ENCODE peak calls at places on chromosomes 5 and 9, in six cellular contexts. F is CD4-positive, alpha-beta T cell; G is HT1080; E is left colon; W is activated CD8-positive, alpha-beta memory T cell treated with anti-CD3 and anti-CD28 coated beads, Interleukin-2, amount 50 U/mL, for 48 hours; B is AG08396. Y is an unnamed sample.

GRCh38 chr5:124176692-124177091 is 569.7 kb downstream of the ZNF608 start:
- DNase-seq in F (no peak), G (no peak), E (no peak), W (no peak), B (no peak), Y (no peak)

GRCh38 chr9:82456621-82457020 is 468.0 kb downstream of the SPATA31D1 start:
- DNase-seq in F (no peak), G (peak), E (no peak), W (no peak), B (peak), Y (no peak)

GRCh38 chr9:93143830-93144530 is 9.9 kb upstream of the NINJ1 start:
- DNase-seq in F (peak), G (peak), E (peak), W (peak), B (no peak), Y (no peak)

GRCh38 chr9:18516514-18516913 is 42.6 kb downstream of the ADAMTSL1 start:
- DNase-seq in F (no peak), G (no peak), E (no peak), W (no peak), B (no peak), Y (no peak)

GRCh38 chr9:74236857-74237256 is 260.3 kb upstream of the RORB start:
- DNase-seq in F (no peak), G (no peak), E (no peak), W (no peak), B (no peak), Y (no peak)

GRCh38 chr5:72009280-72009679 is 98.0 kb upstream of the MAP1B start:
- DNase-seq in F (no peak), G (no peak), E (no peak), W (no peak), B (no peak), Y (peak)

GRCh38 chr9:133728856-133729645 is 9.1 kb downstream of the SARDH start:
- DNase-seq in F (no peak), G (no peak), E (no peak), W (peak), B (no peak), Y (no peak)

GRCh38 chr5:56190500-56190899 is 42.6 kb downstream of the ANKRD55 start:
- DNase-seq in F (peak), G (peak), E (no peak), W (no peak), B (no peak), Y (no peak)

GRCh38 chr5:129904102-129904666 is at the start of gene CHSY3:
- DNase-seq in F (peak), G (peak), E (peak), W (peak), B (peak), Y (peak)

GRCh38 chr5:108315829-108316228 is 66.1 kb downstream of the FBXL17 start:
- DNase-seq in F (no peak), G (peak), E (no peak), W (no peak), B (no peak), Y (no peak)

GRCh38 chr5:109739741-109740140 is 50.0 kb downstream of the MAN2A1 start:
- DNase-seq in F (no peak), G (peak), E (no peak), W (no peak), B (no peak), Y (no peak)

GRCh38 chr9:95771556-95772280 is 103.8 kb upstream of the ERCC6L2 start:
- DNase-seq in F (no peak), G (no peak), E (peak), W (no peak), B (no peak), Y (no peak)

GRCh38 chr5:5531371-5531770 is 108.9 kb downstream of the ICE1 start:
- DNase-seq in F (no peak), G (no peak), E (no peak), W (no peak), B (no peak), Y (no peak)

GRCh38 chr9:90140131-90140818 is 502.3 kb downstream of the DIRAS2 start:
- DNase-seq in F (no peak), G (no peak), E (no peak), W (no peak), B (no peak), Y (no peak)

GRCh38 chr9:123282343-123283047 is 14.1 kb upstream of the STRBP start:
- DNase-seq in F (no peak), G (peak), E (no peak), W (no peak), B (no peak), Y (peak)

GRCh38 chr5:150562832-150563231 is 54.9 kb downstream of the NDST1 start:
- DNase-seq in F (no peak), G (peak), E (peak), W (no peak), B (no peak), Y (peak)